ENCODE peak calls at places on chromosome 1, in five cellular contexts. One of them, this sample, is unnamed.

GRCh38 chr1:224732367-224733006 is 116.4 kb downstream of the CNIH3 start:
- DNase-seq in adrenal gland: no peak
- DNase-seq in GM10248: no peak
- DNase-seq in H1: no peak
- DNase-seq in cardiac muscle cell: no peak
- DNase-seq in this sample: no peak

GRCh38 chr1:87786861-87787548 is 458.3 kb downstream of the LMO4 start:
- DNase-seq in adrenal gland: no peak
- DNase-seq in GM10248: no peak
- DNase-seq in H1: no peak
- DNase-seq in cardiac muscle cell: no peak
- DNase-seq in this sample: no peak

GRCh38 chr1:160007577-160008200 is 24.1 kb downstream of the PIGM start:
- DNase-seq in adrenal gland: no peak
- DNase-seq in GM10248: peak
- DNase-seq in H1: no peak
- DNase-seq in cardiac muscle cell: peak
- DNase-seq in this sample: peak

GRCh38 chr1:205066221-205066818 is 17.9 kb downstream of the TMEM81 start:
- DNase-seq in adrenal gland: no peak
- DNase-seq in GM10248: no peak
- DNase-seq in H1: no peak
- DNase-seq in cardiac muscle cell: no peak
- DNase-seq in this sample: no peak

GRCh38 chr1:162619076-162619475 is 13.2 kb upstream of the DDR2 start:
- DNase-seq in adrenal gland: no peak
- DNase-seq in GM10248: no peak
- DNase-seq in H1: no peak
- DNase-seq in cardiac muscle cell: no peak
- DNase-seq in this sample: no peak

GRCh38 chr1:162147760-162148159 is 78.3 kb downstream of the NOS1AP start:
- DNase-seq in adrenal gland: no peak
- DNase-seq in GM10248: no peak
- DNase-seq in H1: peak
- DNase-seq in cardiac muscle cell: no peak
- DNase-seq in this sample: no peak

GRCh38 chr1:171664976-171665375 is 12.5 kb upstream of the MYOC start:
- DNase-seq in adrenal gland: no peak
- DNase-seq in GM10248: no peak
- DNase-seq in H1: no peak
- DNase-seq in cardiac muscle cell: no peak
- DNase-seq in this sample: no peak

GRCh38 chr1:1623631-1624442 is 8.1 kb upstream of the MMP23B start:
- DNase-seq in adrenal gland: peak
- DNase-seq in GM10248: no peak
- DNase-seq in H1: no peak
- DNase-seq in cardiac muscle cell: no peak
- DNase-seq in this sample: no peak

GRCh38 chr1:76354236-76354635 is 279.7 kb downstream of the ST6GALNAC3 start:
- DNase-seq in adrenal gland: no peak
- DNase-seq in GM10248: no peak
- DNase-seq in H1: no peak
- DNase-seq in cardiac muscle cell: no peak
- DNase-seq in this sample: no peak

GRCh38 chr1:118338991-118339390 is 154.0 kb upstream of the SPAG17 start:
- DNase-seq in adrenal gland: no peak
- DNase-seq in GM10248: no peak
- DNase-seq in H1: no peak
- DNase-seq in cardiac muscle cell: no peak
- DNase-seq in this sample: no peak

GRCh38 chr1:85323770-85324169 is 47.3 kb upstream of the BCL10 start:
- DNase-seq in adrenal gland: no peak
- DNase-seq in GM10248: no peak
- DNase-seq in H1: no peak
- DNase-seq in cardiac muscle cell: no peak
- DNase-seq in this sample: no peak

GRCh38 chr1:231951399-231951798 is 324.8 kb downstream of the DISC1 start:
- DNase-seq in adrenal gland: no peak
- DNase-seq in GM10248: no peak
- DNase-seq in H1: no peak
- DNase-seq in cardiac muscle cell: no peak
- DNase-seq in this sample: no peak

GRCh38 chr1:42931108-42931539 is 27.5 kb downstream of the SLC2A1 start:
- DNase-seq in adrenal gland: no peak
- DNase-seq in GM10248: peak
- DNase-seq in H1: no peak
- DNase-seq in cardiac muscle cell: peak
- DNase-seq in this sample: peak

GRCh38 chr1:12148160-12148957 is 18.4 kb upstream of the TNFRSF1B start:
- DNase-seq in adrenal gland: no peak
- DNase-seq in GM10248: no peak
- DNase-seq in H1: no peak
- DNase-seq in cardiac muscle cell: no peak
- DNase-seq in this sample: no peak

GRCh38 chr1:54016343-54017282 is 1.4 kb downstream of the LDLRAD1 start:
- DNase-seq in adrenal gland: peak
- DNase-seq in GM10248: no peak
- DNase-seq in H1: no peak
- DNase-seq in cardiac muscle cell: no peak
- DNase-seq in this sample: no peak

GRCh38 chr1:85047472-85048295 is 616 bp downstream of the MCOLN3 start:
- DNase-seq in adrenal gland: peak
- DNase-seq in GM10248: peak
- DNase-seq in H1: no peak
- DNase-seq in cardiac muscle cell: no peak
- DNase-seq in this sample: peak

GRCh38 chr1:176177764-176178163 is 29.3 kb downstream of the COP1 start:
- DNase-seq in adrenal gland: no peak
- DNase-seq in GM10248: peak
- DNase-seq in H1: no peak
- DNase-seq in cardiac muscle cell: no peak
- DNase-seq in this sample: peak

GRCh38 chr1:72557446-72558049 is 275.2 kb upstream of the NEGR1 start:
- DNase-seq in adrenal gland: no peak
- DNase-seq in GM10248: no peak
- DNase-seq in H1: no peak
- DNase-seq in cardiac muscle cell: peak
- DNase-seq in this sample: no peak

GRCh38 chr1:37989381-37989930 is 366 bp downstream of the SF3A3 start:
- DNase-seq in adrenal gland: peak
- DNase-seq in GM10248: no peak
- DNase-seq in H1: no peak
- DNase-seq in cardiac muscle cell: peak
- DNase-seq in this sample: no peak

GRCh38 chr1:56063461-56063860 is 515.9 kb downstream of the PLPP3 start:
- DNase-seq in adrenal gland: no peak
- DNase-seq in GM10248: no peak
- DNase-seq in H1: no peak
- DNase-seq in cardiac muscle cell: no peak
- DNase-seq in this sample: no peak

GRCh38 chr1:11771481-11772043 is 9.6 kb downstream of the C1orf167 start:
- DNase-seq in adrenal gland: no peak
- DNase-seq in GM10248: no peak
- DNase-seq in H1: no peak
- DNase-seq in cardiac muscle cell: no peak
- DNase-seq in this sample: no peak

GRCh38 chr1:11908139-11909021 is 17.8 kb downstream of the KIAA2013 start:
- DNase-seq in adrenal gland: peak
- DNase-seq in GM10248: peak
- DNase-seq in H1: peak
- DNase-seq in cardiac muscle cell: peak
- DNase-seq in this sample: peak

GRCh38 chr1:54347955-54348699 is 58.1 kb downstream of the SSBP3 start:
- DNase-seq in adrenal gland: no peak
- DNase-seq in GM10248: no peak
- DNase-seq in H1: no peak
- DNase-seq in cardiac muscle cell: no peak
- DNase-seq in this sample: no peak

GRCh38 chr1:145845514-145846161 is at the start of gene NUDT17:
- DNase-seq in adrenal gland: peak
- DNase-seq in GM10248: peak
- DNase-seq in H1: peak
- DNase-seq in cardiac muscle cell: peak
- DNase-seq in this sample: peak

GRCh38 chr1:41695118-41695517 is 210.6 kb upstream of the EDN2 start:
- DNase-seq in adrenal gland: peak
- DNase-seq in GM10248: no peak
- DNase-seq in H1: no peak
- DNase-seq in cardiac muscle cell: no peak
- DNase-seq in this sample: no peak

DNA sequence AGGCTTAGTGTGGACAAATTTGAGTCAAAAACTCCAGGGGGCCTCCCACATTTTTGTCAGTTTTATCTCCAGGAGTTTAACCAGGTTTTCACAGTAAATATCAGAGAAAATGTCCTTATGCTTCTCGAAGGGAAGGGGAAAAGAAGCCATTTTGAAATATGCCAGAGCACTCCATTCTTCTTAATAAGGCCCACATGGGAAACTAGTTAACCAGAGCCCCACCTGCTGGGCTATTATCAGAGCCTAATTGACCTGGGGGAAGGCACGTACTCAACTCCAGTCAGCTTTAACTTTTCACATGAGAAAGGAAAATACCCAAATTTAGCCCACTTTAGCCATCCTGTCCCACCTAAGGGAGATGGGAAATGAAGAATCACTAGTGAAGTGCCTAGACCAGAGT is 296.3 kb downstream of the PTBP2 start:
- DNase-seq in adrenal gland: no peak
- DNase-seq in GM10248: no peak
- DNase-seq in H1: peak
- DNase-seq in cardiac muscle cell: peak
- DNase-seq in this sample: no peak
- TF ChIP-seq CTCF in adrenal gland: no peak
- TF ChIP-seq CTCF in GM10248: no peak
- TF ChIP-seq CTCF in H1: no peak
- TF ChIP-seq CTCF in cardiac muscle cell: no peak
- TF ChIP-seq CTCF in this sample: no peak

GRCh38 chr1:193939585-193939984 is 753.2 kb upstream of the B3GALT2 start:
- DNase-seq in adrenal gland: no peak
- DNase-seq in GM10248: no peak
- DNase-seq in H1: no peak
- DNase-seq in cardiac muscle cell: no peak
- DNase-seq in this sample: no peak
- TF ChIP-seq CTCF in adrenal gland: no peak
- TF ChIP-seq CTCF in GM10248: no peak
- TF ChIP-seq CTCF in H1: no peak
- TF ChIP-seq CTCF in cardiac muscle cell: no peak
- TF ChIP-seq CTCF in this sample: no peak

GRCh38 chr1:156122519-156123355 is 8.2 kb downstream of the LMNA start:
- DNase-seq in adrenal gland: peak
- DNase-seq in GM10248: no peak
- DNase-seq in H1: no peak
- DNase-seq in cardiac muscle cell: peak
- DNase-seq in this sample: no peak

GRCh38 chr1:156122086-156122485 is 7.6 kb downstream of the LMNA start:
- DNase-seq in adrenal gland: no peak
- DNase-seq in GM10248: no peak
- DNase-seq in H1: no peak
- DNase-seq in cardiac muscle cell: no peak
- DNase-seq in this sample: no peak

GRCh38 chr1:156124557-156125483 is 10.3 kb downstream of the LMNA start:
- DNase-seq in adrenal gland: peak
- DNase-seq in GM10248: no peak
- DNase-seq in H1: no peak
- DNase-seq in cardiac muscle cell: no peak
- DNase-seq in this sample: no peak

GRCh38 chr1:156121441-156121840 is 6.9 kb downstream of the LMNA start:
- DNase-seq in adrenal gland: no peak
- DNase-seq in GM10248: no peak
- DNase-seq in H1: no peak
- DNase-seq in cardiac muscle cell: no peak
- DNase-seq in this sample: no peak

DNA sequence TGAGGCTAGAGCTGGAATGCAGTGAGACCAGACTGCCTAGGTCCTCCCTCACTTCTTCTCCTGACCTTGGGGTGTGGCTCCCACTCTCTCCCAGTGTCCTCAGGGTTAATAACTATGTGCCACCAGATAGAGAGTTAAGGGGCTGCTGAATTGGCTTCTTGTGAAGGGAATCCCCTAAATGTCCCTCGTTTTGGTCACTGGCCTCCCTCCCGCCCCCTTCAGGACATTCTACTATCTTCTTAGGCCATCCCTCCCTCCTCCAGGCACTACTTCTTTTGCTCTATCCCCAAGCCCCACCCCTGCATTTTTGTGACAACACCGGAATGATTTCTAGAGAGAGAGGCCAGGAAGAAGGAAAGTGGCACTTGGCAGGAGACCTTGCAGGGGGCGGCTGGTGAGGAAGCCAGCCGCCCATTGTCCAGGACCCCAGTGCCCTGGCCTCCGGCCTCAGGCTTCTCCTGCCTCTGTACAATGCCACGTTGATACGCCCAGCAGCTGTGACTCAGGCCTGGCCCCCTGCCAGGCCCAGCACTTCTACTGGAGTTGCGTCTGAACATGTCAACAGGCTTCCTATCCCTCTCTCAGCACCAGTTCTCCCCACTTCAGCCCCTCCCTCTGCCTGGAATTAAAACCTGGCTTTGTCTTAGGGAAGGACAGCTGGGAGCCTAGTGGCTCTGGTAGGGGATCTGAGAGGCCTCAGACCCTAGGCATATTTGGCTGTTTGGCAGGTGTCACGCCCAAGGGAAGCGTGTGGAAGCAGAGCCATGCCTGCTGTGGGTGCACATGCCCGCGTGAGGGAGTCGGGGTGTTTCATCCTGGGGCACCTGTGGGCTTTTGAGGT is 9.1 kb downstream of the LMNA start:
- DNase-seq in adrenal gland: peak
- DNase-seq in GM10248: no peak
- DNase-seq in H1: no peak
- DNase-seq in cardiac muscle cell: peak
- DNase-seq in this sample: no peak
- TF ChIP-seq CTCF in adrenal gland: no peak
- TF ChIP-seq CTCF in GM10248: no peak
- TF ChIP-seq CTCF in H1: peak
- TF ChIP-seq CTCF in cardiac muscle cell: peak
- TF ChIP-seq CTCF in this sample: no peak

GRCh38 chr1:16621300-16621658 is 7.9 kb upstream of the NBPF1 start:
- DNase-seq in adrenal gland: no peak
- DNase-seq in GM10248: no peak
- DNase-seq in H1: no peak
- DNase-seq in cardiac muscle cell: no peak
- DNase-seq in this sample: no peak
- TF ChIP-seq CTCF in adrenal gland: peak
- TF ChIP-seq CTCF in GM10248: no peak
- TF ChIP-seq CTCF in H1: no peak
- TF ChIP-seq CTCF in cardiac muscle cell: no peak
- TF ChIP-seq CTCF in this sample: no peak

GRCh38 chr1:151846062-151846568 is 6.5 kb upstream of the C2CD4D start:
- DNase-seq in adrenal gland: no peak
- DNase-seq in GM10248: no peak
- DNase-seq in H1: no peak
- DNase-seq in cardiac muscle cell: no peak
- DNase-seq in this sample: no peak
- TF ChIP-seq CTCF in adrenal gland: no peak
- TF ChIP-seq CTCF in GM10248: no peak
- TF ChIP-seq CTCF in H1: no peak
- TF ChIP-seq CTCF in cardiac muscle cell: peak
- TF ChIP-seq CTCF in this sample: no peak

This sample was measured in GM13976.